ENCODE peak calls at places on chromosomes 13 and 19, in five cellular contexts. N is tibial nerve; S is fibroblast of lung; B is psoas muscle; A is CD8-positive, alpha-beta memory T cell. C is an unnamed sample. For H3K9me3, the result is how much of the 10 kb centered on the place peaks cover.

GRCh38 chr13:98039964-98040363 is 86.5 kb downstream of the IPO5 start:
- DNase-seq in N (no peak), S (no peak), B (no peak), A (no peak), C (no peak)

GRCh38 chr13:40343550-40344269 is 322.7 kb downstream of the FOXO1 start:
- DNase-seq in N (no peak), S (peak), B (no peak), A (no peak), C (no peak)

GRCh38 chr13:33278923-33279322 is 6.6 kb downstream of the STARD13 start:
- DNase-seq in N (no peak), S (no peak), B (no peak), A (no peak), C (no peak)

GRCh38 chr19:42368765-42369164 is 21.3 kb downstream of the CNFN start:
- DNase-seq in N (no peak), S (no peak), B (no peak), A (no peak), C (no peak)

GRCh38 chr19:3536429-3537100 is 2.4 kb upstream of the TEKTIP1 start:
- DNase-seq in N (peak), S (no peak), B (peak), A (no peak), C (no peak)

GRCh38 chr13:27424246-27425150 is at the start of gene GTF3A:
- DNase-seq in N (peak), S (peak), B (peak), A (peak), C (peak)

GRCh38 chr19:48053856-48054255 is 10.0 kb upstream of the CABP5 start:
- DNase-seq in N (no peak), S (no peak), B (no peak), A (no peak), C (no peak)

GRCh38 chr19:42512743-42513304 is 15.5 kb downstream of the CEACAM1 start:
- DNase-seq in N (no peak), S (no peak), B (no peak), A (no peak), C (no peak)

GRCh38 chr19:4322942-4323665 is 15.5 kb downstream of the STAP2 start:
- DNase-seq in N (no peak), S (no peak), B (no peak), A (no peak), C (no peak)

GRCh38 chr13:30388401-30389283 is 33.7 kb upstream of the UBE2L5 start:
- DNase-seq in N (no peak), S (peak), B (peak), A (no peak), C (no peak)

GRCh38 chr13:37595162-37595561 is 3.4 kb downstream of the POSTN start:
- DNase-seq in N (no peak), S (peak), B (no peak), A (no peak), C (no peak)

GRCh38 chr13:84479656-84480055 is 597.4 kb upstream of the SLITRK1 start:
- DNase-seq in N (no peak), S (no peak), B (no peak), A (no peak), C (no peak)

GRCh38 chr19:22625266-22626035 is 8.7 kb upstream of the ZNF492 start:
- DNase-seq in N (no peak), S (no peak), B (no peak), A (no peak), C (no peak)

GRCh38 chr19:18839465-18840287 is 7.9 kb downstream of the UPF1 start:
- DNase-seq in N (no peak), S (peak), B (no peak), A (no peak), C (no peak)

GRCh38 chr13:77002590-77003190 is 10.8 kb downstream of the CLN5 start:
- DNase-seq in N (no peak), S (peak), B (no peak), A (no peak), C (no peak)

GRCh38 chr19:1482361-1483066 is 3.5 kb upstream of the C19orf25 start:
- DNase-seq in N (no peak), S (no peak), B (peak), A (no peak), C (no peak)

GRCh38 chr13:27252467-27252866 is 1.1 kb downstream of the RPL21 start:
- DNase-seq in N (no peak), S (no peak), B (no peak), A (no peak), C (no peak)

GRCh38 chr13:103625194-103625593 is 559.0 kb upstream of the SLC10A2 start:
- DNase-seq in N (no peak), S (no peak), B (no peak), A (no peak), C (no peak)

GRCh38 chr19:21587117-21587461 is 81.7 kb downstream of the ZNF429 start:
- DNase-seq in N (no peak), S (no peak), B (no peak), A (no peak), C (no peak)
- H3K9me3 ChIP-seq in N (under half), S (under half), B (under half), A (under half), C (under half)

GRCh38 chr19:36898422-36898821 is 17.7 kb downstream of the ZNF829 start:
- DNase-seq in N (no peak), S (no peak), B (no peak), A (no peak), C (no peak)

GRCh38 chr19:36891768-36892357 is 24.2 kb downstream of the ZNF829 start:
- DNase-seq in N (no peak), S (no peak), B (no peak), A (no peak), C (no peak)

DNA sequence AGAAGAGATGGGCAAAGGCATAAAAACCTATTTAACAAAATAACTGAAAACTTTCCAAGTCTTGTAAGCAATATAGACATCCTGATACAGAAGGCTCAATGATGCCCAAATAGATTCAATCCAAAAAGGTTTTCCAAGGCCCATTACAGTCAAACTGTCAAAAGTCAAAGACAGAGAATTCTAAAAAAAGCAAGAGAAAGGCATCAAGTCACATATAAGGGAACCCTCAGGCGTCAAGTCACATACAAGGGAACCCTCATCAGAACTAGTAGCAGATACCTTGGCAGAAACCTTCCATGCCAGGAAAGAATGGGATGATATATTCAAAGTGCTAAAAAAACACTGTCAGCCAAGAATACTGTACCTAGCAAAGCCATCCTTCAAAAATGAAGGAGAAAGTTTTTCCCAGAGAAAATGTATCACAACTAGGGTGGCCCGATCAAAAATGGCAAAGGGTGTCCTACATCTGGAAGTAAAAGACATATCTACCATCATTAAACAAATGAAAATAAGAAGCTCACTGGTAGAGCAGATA is 21.2 kb downstream of the ZNF829 start:
- DNase-seq in N (no peak), S (no peak), B (no peak), A (no peak), C (no peak)
- H3K9me3 ChIP-seq in N (half or more), S (under half), B (half or more), A (half or more), C (half or more)

GRCh38 chr13:109977212-109977968 is 191.0 kb upstream of the IRS2 start:
- DNase-seq in N (no peak), S (no peak), B (no peak), A (no peak), C (no peak)

GRCh38 chr13:109976206-109976997 is 190.0 kb upstream of the IRS2 start:
- DNase-seq in N (no peak), S (no peak), B (no peak), A (no peak), C (no peak)

GRCh38 chr13:109974354-109974753 is 188.0 kb upstream of the IRS2 start:
- DNase-seq in N (no peak), S (peak), B (no peak), A (no peak), C (no peak)

GRCh38 chr13:109981000-109981399 is 194.6 kb upstream of the IRS2 start:
- DNase-seq in N (no peak), S (no peak), B (no peak), A (no peak), C (no peak)

GRCh38 chr13:109979186-109979585 is 192.8 kb upstream of the IRS2 start:
- DNase-seq in N (no peak), S (no peak), B (no peak), A (no peak), C (no peak)
- H3K9me3 ChIP-seq in N (under half), S (under half), B (under half), A (under half), C (under half)

DNA sequence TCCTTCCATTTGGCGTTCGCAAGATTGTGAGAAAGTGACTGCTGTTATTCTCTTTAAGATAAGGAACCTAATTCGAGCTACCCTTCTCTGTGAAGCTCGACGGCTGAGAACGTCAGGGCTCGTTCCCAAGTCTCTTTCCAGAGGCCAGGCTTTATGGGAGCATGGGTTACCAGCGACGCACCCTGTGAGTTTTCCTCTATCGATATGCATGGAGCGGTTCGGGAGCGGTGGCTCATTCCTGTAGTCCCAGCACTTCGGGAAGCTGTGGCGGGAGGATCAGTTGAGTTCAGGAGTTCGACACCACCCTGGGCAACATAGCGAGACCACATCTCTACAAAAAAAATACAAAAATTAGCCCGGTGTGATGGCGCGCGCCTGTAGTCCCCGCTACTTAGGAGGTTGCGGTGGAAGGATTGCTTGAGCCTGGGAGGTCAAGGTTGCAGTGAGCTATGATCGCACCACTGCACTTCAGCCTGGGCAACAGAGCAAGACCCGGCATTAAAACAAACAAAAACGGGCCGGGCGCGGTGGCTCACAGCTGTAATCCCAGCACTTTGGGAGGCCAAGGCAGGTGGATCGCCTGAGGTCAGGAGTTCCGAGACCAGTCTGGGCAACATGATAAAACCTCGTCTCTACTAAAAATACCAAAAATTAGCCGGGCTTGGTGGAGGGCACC is 671 bp upstream of the ZNF606 start:
- DNase-seq in N (no peak), S (peak), B (no peak), A (no peak), C (no peak)
- H3K9me3 ChIP-seq in N (under half), S (under half), B (half or more), A (half or more), C (under half)

C was measured in T-helper 17 cell.